ENCODE peak calls at places on chromosomes 5 and 9, in seven cellular contexts. J is GM12878, B is ovary, O is tibial nerve, S is stomach, F is HepG2, C is suprapubic skin. X is an unnamed sample. For H3K36me3, the result is how much of the 10 kb centered on the place peaks cover.

GRCh38 chr9:97710356-97711222 is 13.4 kb upstream of the XPA start:
- DNase-seq in J (no peak), F (peak), S (peak), C (no peak), O (peak), B (no peak), X (no peak)

GRCh38 chr5:137751869-137752491 is 2.2 kb downstream of the HNRNPA0 start:
- DNase-seq in B (no peak), S (no peak), F (peak), O (peak), J (no peak), C (no peak), X (no peak)

GRCh38 chr5:78649816-78650561 is 1.4 kb upstream of the LHFPL2 start:
- DNase-seq in O (no peak), C (no peak), S (no peak), B (peak), F (peak), J (no peak), X (no peak)

GRCh38 chr9:116087751-116088194 is 65.8 kb upstream of the PAPPA start:
- DNase-seq in C (no peak), F (no peak), S (no peak), B (no peak), O (no peak), J (no peak), X (no peak)

GRCh38 chr5:100905259-100905914 is 2.3 kb upstream of the ST8SIA4 start:
- DNase-seq in O (no peak), S (no peak), C (no peak), F (no peak), J (no peak), B (no peak), X (no peak)

GRCh38 chr9:74817281-74818181 is 70.2 kb downstream of the TRPM6 start:
- DNase-seq in O (no peak), C (no peak), S (no peak), F (no peak), J (no peak), B (no peak), X (no peak)

GRCh38 chr5:154365823-154366222 is 80.0 kb upstream of the SAP30L start:
- DNase-seq in O (no peak), J (no peak), S (no peak), C (no peak), B (no peak), F (peak), X (no peak)

GRCh38 chr9:70639853-70640814 is 225.7 kb upstream of the KLF9 start:
- DNase-seq in C (no peak), J (no peak), S (no peak), O (peak), B (no peak), F (peak), X (no peak)

GRCh38 chr5:52989025-52989780 is at the start of gene ITGA2:
- DNase-seq in O (peak), S (peak), C (peak), J (no peak), B (peak), F (peak), X (peak)

GRCh38 chr9:88786291-88787054 is 204.8 kb upstream of the S1PR3 start:
- DNase-seq in S (no peak), F (no peak), J (no peak), B (no peak), O (no peak), C (no peak), X (no peak)

GRCh38 chr9:69898714-69899209 is 78.1 kb downstream of the CFAP95 start:
- DNase-seq in B (no peak), O (no peak), C (no peak), J (no peak), S (no peak), F (peak), X (no peak)

GRCh38 chr9:79384506-79384905 is 187.3 kb upstream of the TLE4 start:
- DNase-seq in B (no peak), J (no peak), F (no peak), O (no peak), C (no peak), S (no peak), X (no peak)

GRCh38 chr9:18163146-18163545 is 310.8 kb upstream of the ADAMTSL1 start:
- DNase-seq in B (no peak), F (no peak), J (no peak), C (no peak), S (peak), O (no peak), X (no peak)

GRCh38 chr5:130885027-130885426 is 280.0 kb downstream of the HINT1 start:
- DNase-seq in J (no peak), S (no peak), F (peak), O (no peak), C (no peak), B (no peak), X (no peak)

GRCh38 chr9:112884086-112884485 is 6.6 kb downstream of the SLC46A2 start:
- DNase-seq in F (no peak), B (no peak), C (no peak), O (no peak), J (no peak), S (no peak), X (no peak)

GRCh38 chr9:110287289-110287680 is 31.0 kb upstream of the TXN start:
- DNase-seq in S (no peak), O (no peak), B (no peak), F (no peak), J (no peak), C (no peak), X (no peak)

GRCh38 chr9:131706608-131706970 is 33.3 kb downstream of the RAPGEF1 start:
- DNase-seq in C (no peak), O (no peak), S (no peak), B (no peak), F (peak), J (no peak), X (no peak)

GRCh38 chr5:90983748-90984147 is 399.4 kb downstream of the ARRDC3 start:
- DNase-seq in C (no peak), F (no peak), J (no peak), B (no peak), O (no peak), S (no peak), X (no peak)

GRCh38 chr9:70435948-70436347 is 21.5 kb upstream of the KLF9 start:
- DNase-seq in F (no peak), J (no peak), C (no peak), O (peak), B (no peak), S (no peak), X (no peak)

GRCh38 chr5:77087484-77088291 is 603 bp upstream of the ZBED3 start:
- DNase-seq in B (peak), J (no peak), C (no peak), S (peak), F (peak), O (peak), X (no peak)

GRCh38 chr9:4955836-4956235 is 29.2 kb upstream of the JAK2 start:
- DNase-seq in S (no peak), C (no peak), O (no peak), F (no peak), J (no peak), B (no peak), X (no peak)

GRCh38 chr5:14167211-14167845 is 24.2 kb downstream of the TRIO start:
- DNase-seq in C (no peak), F (no peak), O (no peak), B (no peak), J (no peak), S (no peak), X (no peak)

GRCh38 chr9:90095682-90096081 is 490.9 kb downstream of the GADD45G start:
- DNase-seq in B (no peak), C (no peak), J (no peak), S (no peak), O (no peak), F (no peak), X (no peak)

GRCh38 chr9:14779566-14780022 is 57.1 kb upstream of the CER1 start:
- DNase-seq in F (no peak), J (no peak), B (no peak), O (no peak), C (no peak), S (no peak), X (no peak)

DNA sequence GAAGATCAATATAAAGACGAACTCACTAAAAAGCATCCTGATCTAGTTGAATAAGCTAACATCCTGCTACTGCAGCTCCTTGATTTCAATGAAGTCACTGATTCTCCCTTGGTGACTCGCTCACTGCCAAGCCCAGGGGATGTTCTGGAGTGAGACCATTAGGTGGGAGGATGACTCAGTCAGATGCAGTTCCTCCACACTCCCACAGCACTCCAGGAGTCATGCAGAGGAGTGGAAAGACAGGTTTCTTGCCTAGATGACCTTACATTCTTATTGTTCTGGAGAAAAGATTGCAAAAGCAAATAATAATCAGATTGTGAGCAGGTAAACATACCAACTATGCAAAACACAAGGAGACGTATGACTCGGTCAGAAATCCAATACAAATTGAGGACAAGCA is 15.3 kb downstream of the GCNT4 start:
- DNase-seq in F (peak), B (no peak), S (peak), O (no peak), J (no peak), C (no peak), X (no peak)
- TF ChIP-seq EP300 in F (no peak), B (no peak), S (no peak), O (no peak), J (no peak), C (no peak), X (no peak)

DNA sequence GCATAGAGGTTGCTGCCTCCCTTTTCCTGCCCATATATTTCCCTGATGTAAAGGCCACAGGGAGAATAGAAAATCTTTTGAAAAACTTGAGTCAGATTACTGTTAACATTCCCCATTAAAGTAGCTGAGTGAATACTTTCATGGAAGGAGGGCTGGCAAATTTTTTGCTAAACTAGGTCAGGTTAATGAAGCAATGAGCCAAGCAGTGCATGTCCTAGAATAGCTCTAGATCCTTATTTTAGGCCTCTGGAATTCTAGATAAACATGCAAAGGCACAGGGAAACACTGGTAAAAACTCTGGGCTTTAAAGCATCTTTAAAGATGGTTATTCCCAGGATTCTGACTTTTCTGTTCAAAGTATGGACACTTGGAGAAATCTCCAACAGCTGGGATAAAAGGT is 27.9 kb downstream of the TTC1 start:
- DNase-seq in F (no peak), J (no peak), B (no peak), C (no peak), O (no peak), S (no peak), X (no peak)
- H3K36me3 ChIP-seq in F (under half), J (under half), B (under half), C (half or more), O (half or more), S (half or more), X (under half)

GRCh38 chr5:12177851-12178250 is 273.6 kb upstream of the CTNND2 start:
- DNase-seq in J (no peak), F (no peak), C (no peak), S (no peak), B (no peak), O (no peak), X (no peak)
- TF ChIP-seq EP300 in J (no peak), F (no peak), C (no peak), S (no peak), B (no peak), O (no peak), X (no peak)

GRCh38 chr9:72363908-72364678 is 915 bp downstream of the ZFAND5 start:
- DNase-seq in J (no peak), C (peak), B (peak), S (peak), F (peak), O (no peak), X (peak)

GRCh38 chr9:72361227-72361626 is 3.8 kb downstream of the ZFAND5 start:
- DNase-seq in O (no peak), F (no peak), J (no peak), B (no peak), S (no peak), C (no peak), X (no peak)

GRCh38 chr9:72363226-72363625 is 1.8 kb downstream of the ZFAND5 start:
- DNase-seq in J (no peak), C (no peak), F (no peak), B (no peak), S (no peak), O (no peak), X (no peak)

GRCh38 chr9:72362680-72363139 is 2.3 kb downstream of the ZFAND5 start:
- DNase-seq in O (peak), F (peak), J (peak), B (peak), C (no peak), S (peak), X (peak)

GRCh38 chr9:72362118-72362531 is 2.9 kb downstream of the ZFAND5 start:
- DNase-seq in B (no peak), J (no peak), O (no peak), C (no peak), F (peak), S (no peak), X (no peak)
- H3K36me3 ChIP-seq in B (under half), J (under half), O (under half), C (under half), F (under half), S (under half), X (under half)

GRCh38 chr9:16708638-16709435 is 161.6 kb downstream of the BNC2 start:
- DNase-seq in C (no peak), J (no peak), O (no peak), B (no peak), S (no peak), F (no peak), X (no peak)

GRCh38 chr9:16701347-16701746 is 169.1 kb downstream of the BNC2 start:
- DNase-seq in F (no peak), C (no peak), B (no peak), O (no peak), S (no peak), J (no peak), X (no peak)

GRCh38 chr9:16704096-16704488 is 166.4 kb downstream of the BNC2 start:
- DNase-seq in C (no peak), F (no peak), B (no peak), O (no peak), S (no peak), J (no peak), X (no peak)

GRCh38 chr9:16704489-16705111 is 165.9 kb downstream of the BNC2 start:
- DNase-seq in C (no peak), B (peak), O (no peak), J (no peak), S (no peak), F (no peak), X (peak)

GRCh38 chr9:16705121-16705604 is 165.3 kb downstream of the BNC2 start:
- DNase-seq in F (no peak), S (peak), C (peak), B (peak), J (no peak), O (peak), X (peak)
- TF ChIP-seq EP300 in F (no peak), S (peak), C (no peak), B (peak), J (no peak), O (no peak), X (peak)

DNA sequence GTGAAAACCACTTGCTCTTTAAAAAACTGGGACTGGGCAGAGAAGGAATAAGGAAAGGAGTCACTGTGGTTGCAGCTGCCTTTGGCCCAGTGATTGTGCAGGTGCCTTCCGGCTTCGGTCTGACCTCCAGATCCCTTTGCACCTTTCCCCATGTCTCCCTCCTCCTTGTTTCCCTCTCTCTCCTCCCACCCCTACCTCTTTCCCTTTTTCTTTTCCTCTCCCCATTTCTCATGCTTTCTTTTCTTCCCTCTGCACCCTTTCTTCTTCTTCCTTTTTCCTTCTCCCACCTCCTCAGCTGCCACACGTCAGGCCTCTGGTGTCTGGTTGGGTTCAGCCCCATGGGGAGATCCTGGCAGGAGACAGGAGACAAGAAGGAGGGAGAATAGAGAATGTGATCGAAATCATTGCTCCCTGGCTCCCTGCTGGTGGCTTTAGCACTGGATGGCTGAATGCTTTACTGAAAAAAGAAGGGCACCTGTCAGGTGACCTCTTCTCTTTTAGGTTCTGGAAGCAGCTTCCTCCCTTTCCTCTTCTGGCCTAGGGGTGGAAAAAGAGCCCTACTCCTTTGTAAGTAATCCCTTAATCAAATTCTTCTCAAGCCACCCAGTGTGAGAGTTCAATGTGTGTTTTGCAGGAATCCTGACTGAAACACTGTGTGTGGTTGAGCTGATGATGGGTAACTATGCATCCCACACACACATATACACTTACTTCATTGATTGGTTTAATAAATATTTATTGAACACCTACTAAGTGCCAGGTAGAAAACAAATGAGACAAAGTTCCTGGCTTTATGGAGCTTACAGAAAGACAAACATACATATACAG is 267.4 kb downstream of the MAST4 start:
- DNase-seq in C (no peak), F (no peak), B (no peak), S (no peak), O (no peak), J (no peak), X (no peak)
- H3K36me3 ChIP-seq in C (under half), F (under half), B (under half), S (under half), O (under half), J (under half), X (under half)

DNA sequence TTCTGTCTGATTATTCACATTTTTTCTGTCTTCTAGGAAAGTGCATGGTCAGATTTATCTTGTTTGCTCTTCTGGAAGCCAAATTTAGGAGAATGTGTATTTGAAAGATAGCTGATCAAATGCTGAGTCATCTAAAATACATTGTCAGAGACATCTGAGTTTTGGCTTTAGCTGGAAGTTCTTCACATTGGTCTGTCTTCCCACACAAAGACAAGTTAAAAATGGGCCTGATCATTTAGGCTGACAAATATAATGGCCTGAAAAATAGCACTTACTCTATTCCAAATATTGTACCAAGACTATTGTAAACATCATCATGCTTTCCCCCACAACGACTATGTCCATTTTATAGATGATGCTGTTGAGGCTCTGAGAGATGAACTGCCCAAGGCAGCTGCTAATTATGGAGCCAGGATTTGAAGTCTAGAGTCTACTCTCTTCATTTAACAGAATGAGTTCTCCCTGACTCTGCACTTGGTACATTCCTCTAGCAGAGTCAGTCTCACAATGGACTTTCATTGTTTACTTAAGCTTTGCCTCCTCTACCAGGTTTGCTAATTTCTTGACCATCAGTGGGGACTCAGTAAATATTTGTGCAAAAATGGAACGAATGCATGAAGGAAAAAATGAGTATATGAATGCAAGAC is 619.4 kb upstream of the KLF4 start:
- DNase-seq in C (no peak), O (no peak), B (no peak), S (no peak), J (no peak), F (peak), X (no peak)
- TF ChIP-seq EP300 in C (no peak), O (no peak), B (no peak), S (no peak), J (no peak), F (no peak), X (no peak)

DNA sequence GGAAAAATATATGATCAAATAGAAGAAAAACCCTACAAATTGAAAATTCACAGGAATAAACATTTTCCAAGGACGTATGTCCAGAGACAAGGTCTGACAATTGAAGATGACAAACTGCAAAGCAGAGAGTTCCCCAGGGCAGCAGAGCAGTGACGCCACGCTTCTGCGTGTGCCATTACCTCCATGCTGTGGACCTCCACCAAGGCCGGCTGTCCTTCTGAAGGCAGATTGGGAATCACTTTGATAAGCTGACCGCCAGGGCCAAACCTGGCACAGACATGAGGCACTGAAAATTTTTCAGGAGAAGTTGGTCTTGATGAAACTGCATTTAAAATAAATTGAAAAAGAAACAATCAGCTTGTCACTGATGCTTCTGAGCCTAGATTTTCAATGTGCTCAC is 18.6 kb downstream of the SEC16A start:
- DNase-seq in F (no peak), S (no peak), J (no peak), B (no peak), O (no peak), C (no peak), X (no peak)
- H3K36me3 ChIP-seq in F (half or more), S (half or more), J (under half), B (under half), O (half or more), C (half or more), X (half or more)

GRCh38 chr5:173473293-173473692 is 143.2 kb downstream of the BOD1 start:
- DNase-seq in C (no peak), O (no peak), S (no peak), J (no peak), B (no peak), F (no peak), X (no peak)
- TF ChIP-seq EP300 in C (no peak), O (no peak), S (no peak), J (no peak), B (no peak), F (no peak), X (no peak)

GRCh38 chr5:80804332-80804731 is 149.5 kb upstream of the DHFR start:
- DNase-seq in F (peak), S (no peak), O (no peak), J (no peak), B (no peak), C (no peak), X (no peak)
- H3K36me3 ChIP-seq in F (under half), S (under half), O (under half), J (under half), B (under half), C (under half), X (under half)

X was measured in sigmoid colon.